ENCODE peak calls at places on chromosomes 11 and 22, in four cellular contexts. I is fibroblast of lung, Y is kidney, A is astrocyte. T is an unnamed sample. For H3K4me1 and H3K36me3, the result is how much of the 10 kb centered on the place peaks cover.

GRCh38 chr22:41966607-41967240 is 2.5 kb upstream of the SEPTIN3 start:
- DNase-seq in I (peak), Y (no peak), A (peak), T (peak)

GRCh38 chr11:57597971-57598830 is 716 bp downstream of the SERPING1 start:
- DNase-seq in I (peak), Y (peak), A (peak), T (peak)

GRCh38 chr22:31768422-31769059 is 14.7 kb downstream of the DEPDC5 start:
- DNase-seq in I (no peak), Y (no peak), A (no peak), T (no peak)

GRCh38 chr11:130488187-130489026 is 40.0 kb downstream of the ADAMTS15 start:
- DNase-seq in I (peak), Y (no peak), A (no peak), T (no peak)

GRCh38 chr11:66579017-66579606 is 10.7 kb upstream of the CTSF start:
- DNase-seq in I (peak), Y (peak), A (peak), T (peak)

GRCh38 chr11:59208956-59209355 is 3.8 kb downstream of the MPEG1 start:
- DNase-seq in I (no peak), Y (no peak), A (peak), T (no peak)

GRCh38 chr11:121589946-121590537 is 137.3 kb upstream of the SORL1-AS1 start:
- DNase-seq in I (no peak), Y (no peak), A (no peak), T (no peak)

GRCh38 chr22:22060200-22061084 is 77.9 kb upstream of the TOP3B start:
- DNase-seq in I (peak), Y (no peak), A (no peak), T (peak)

GRCh38 chr11:1870721-1871466 is 18.0 kb downstream of the LSP1 start:
- DNase-seq in I (peak), Y (peak), A (no peak), T (no peak)

GRCh38 chr11:1082728-1083620 is 8.3 kb downstream of the MUC2 start:
- DNase-seq in I (no peak), Y (peak), A (no peak), T (no peak)

GRCh38 chr11:9150501-9150900 is 59.1 kb upstream of the SCUBE2 start:
- DNase-seq in I (peak), Y (no peak), A (peak), T (peak)

GRCh38 chr11:133928628-133929059 is 28.1 kb downstream of the IGSF9B start:
- DNase-seq in I (no peak), Y (no peak), A (no peak), T (peak)

GRCh38 chr22:19748991-19749665 is 11.4 kb upstream of the TBX1 start:
- DNase-seq in I (no peak), Y (no peak), A (no peak), T (no peak)

GRCh38 chr11:2156416-2157182 is 4.4 kb downstream of the INS start:
- DNase-seq in I (peak), Y (no peak), A (peak), T (peak)

GRCh38 chr22:40922484-40923303 is 28.5 kb upstream of the RBX1 start:
- DNase-seq in I (peak), Y (no peak), A (peak), T (peak)

GRCh38 chr11:76642341-76642740 is 28.2 kb downstream of the LRRC32 start:
- DNase-seq in I (no peak), Y (no peak), A (no peak), T (no peak)

GRCh38 chr11:73387594-73388021 is 11.4 kb downstream of the RELT start:
- DNase-seq in I (peak), Y (no peak), A (no peak), T (peak)

GRCh38 chr22:27996981-27997380 is 77.9 kb upstream of the PITPNB start:
- DNase-seq in I (no peak), Y (no peak), A (no peak), T (no peak)

GRCh38 chr22:37544955-37545702 is 15.2 kb upstream of the CDC42EP1 start:
- DNase-seq in I (peak), Y (peak), A (no peak), T (peak)

GRCh38 chr22:29824677-29825076 is 13.4 kb downstream of the ASCC2 start:
- DNase-seq in I (no peak), Y (no peak), A (no peak), T (no peak)

DNA sequence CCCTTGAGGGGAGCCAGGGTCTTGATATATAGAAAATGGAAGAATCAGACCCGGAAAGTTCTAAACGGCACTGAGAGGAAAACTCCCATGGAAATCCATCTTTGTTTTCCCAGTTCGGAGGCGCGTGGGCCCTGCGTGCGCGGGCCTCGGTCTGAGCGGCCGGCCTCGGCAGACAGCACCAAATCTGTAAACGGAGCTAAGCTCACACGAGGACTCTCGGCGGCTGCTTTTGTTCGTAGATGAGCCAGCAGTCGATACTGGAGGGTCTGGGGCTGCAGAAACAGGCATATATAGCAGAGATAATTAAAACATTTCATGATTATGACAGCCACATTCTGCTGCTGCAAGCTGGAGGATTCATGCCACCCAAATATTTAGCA is 68.5 kb upstream of the PPARA start:
- DNase-seq in I (no peak), Y (peak), A (no peak), T (no peak)
- H3K4me1 ChIP-seq in I (under half), Y (under half), A (half or more), T (half or more)

GRCh38 chr22:43094085-43094484 is 4.9 kb upstream of the TTLL1 start:
- DNase-seq in I (no peak), Y (no peak), A (no peak), T (no peak)
- H3K9ac ChIP-seq in I (no peak), Y (no peak), A (no peak), T (no peak)

GRCh38 chr11:13362596-13363109 is 85.1 kb downstream of the BMAL1 start:
- DNase-seq in I (no peak), Y (no peak), A (no peak), T (no peak)
- H3K36me3 ChIP-seq in I (under half), Y (under half), A (under half), T (half or more)

DNA sequence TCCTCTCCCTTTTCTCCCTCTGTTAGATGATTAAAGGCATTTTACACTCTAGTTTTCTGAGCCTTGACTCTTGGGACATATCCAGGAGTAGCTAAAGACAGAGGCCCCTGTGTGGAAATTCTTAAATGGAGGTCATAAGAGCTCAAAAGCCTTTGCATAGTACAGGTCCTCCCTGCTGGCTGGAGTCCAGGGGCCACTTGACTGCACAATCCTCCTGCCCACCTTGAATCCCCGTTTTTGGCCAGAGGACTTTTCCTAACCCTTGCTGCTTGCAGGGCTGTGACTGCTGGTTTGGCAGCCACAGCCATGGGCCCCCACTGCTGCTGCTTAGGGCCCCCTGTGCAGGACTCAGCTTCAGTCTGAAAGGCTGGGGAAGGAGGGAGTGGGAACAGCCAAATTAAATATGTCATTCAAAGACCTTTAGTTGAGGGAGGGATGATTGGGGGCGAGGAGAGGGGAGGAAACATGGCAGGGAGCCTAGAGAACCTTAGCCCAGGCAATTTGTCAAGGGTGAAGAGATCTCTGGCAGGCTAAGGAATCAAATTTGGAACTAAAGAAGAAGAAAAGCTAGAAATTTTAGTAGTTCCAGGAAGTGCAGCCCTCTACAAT is 33.3 kb downstream of the ARHGAP1 start:
- DNase-seq in I (no peak), Y (no peak), A (no peak), T (no peak)
- H3K4me1 ChIP-seq in I (under half), Y (under half), A (under half), T (under half)

GRCh38 chr22:45316796-45317526 is 7.2 kb downstream of the FAM118A start:
- DNase-seq in I (no peak), Y (no peak), A (no peak), T (no peak)
- H3K9ac ChIP-seq in I (no peak), Y (no peak), A (peak), T (no peak)

GRCh38 chr11:18366286-18366685 is 28.1 kb upstream of the LDHA start:
- DNase-seq in I (no peak), Y (no peak), A (no peak), T (no peak)
- H3K36me3 ChIP-seq in I (under half), Y (under half), A (under half), T (half or more)